ENCODE peak calls at places on chromosomes 1 and 21, in nine cellular contexts. M is heart right ventricle; P is hepatocyte; J is BJ; A is HT1080; G is GM10248; S is EL; Q is activated naive CD4-positive, alpha-beta T cell; F is stimulated activated naive CD8-positive, alpha-beta T cell treated with anti-CD3 and anti-CD28 coated beads, Interleukin-15, amount 100 ng/mL, for 72 hours. N is an unnamed sample.

GRCh38 chr21:34615487-34615814 is 538 bp upstream of the RCAN1 start:
- DNase-seq in S (no peak), M (no peak), F (no peak), Q (no peak), G (no peak), A (no peak), J (no peak), P (no peak), N (no peak)

GRCh38 chr1:88595355-88595754 is 88.7 kb upstream of the PKN2 start:
- DNase-seq in P (peak), S (peak), G (peak), F (no peak), J (no peak), A (peak), Q (no peak), M (no peak), N (no peak)

GRCh38 chr1:92961896-92962752 is 862 bp upstream of the DIPK1A start:
- DNase-seq in P (peak), J (peak), F (peak), G (peak), A (peak), Q (no peak), S (peak), M (peak), N (peak)

GRCh38 chr1:161763522-161764098 is 2.5 kb upstream of the ATF6 start:
- DNase-seq in A (no peak), M (no peak), G (peak), Q (no peak), P (peak), S (peak), J (no peak), F (peak), N (no peak)

GRCh38 chr1:208203127-208203847 is 40.9 kb downstream of the PLXNA2 start:
- DNase-seq in A (peak), J (no peak), M (peak), Q (no peak), F (no peak), G (no peak), P (no peak), S (peak), N (peak)

GRCh38 chr1:147156643-147157042 is 15.6 kb downstream of the PRKAB2 start:
- DNase-seq in M (no peak), Q (no peak), J (no peak), P (no peak), S (no peak), G (no peak), F (no peak), A (no peak), N (no peak)

GRCh38 chr1:94772230-94772641 is 47.9 kb upstream of the SLC44A3 start:
- DNase-seq in Q (no peak), P (peak), M (no peak), S (no peak), A (no peak), J (no peak), F (no peak), G (no peak), N (no peak)

GRCh38 chr1:1564278-1564677 is 10.4 kb downstream of the SSU72 start:
- DNase-seq in P (no peak), M (no peak), S (no peak), G (no peak), A (no peak), J (no peak), Q (no peak), F (no peak), N (no peak)

GRCh38 chr1:17875882-17876280 is 120.7 kb downstream of the ACTL8 start:
- DNase-seq in Q (no peak), A (peak), F (no peak), G (no peak), S (peak), P (no peak), J (no peak), M (peak), N (no peak)